ENCODE peak calls at places on chromosomes 5 and 9, in ten cellular contexts. C, F, L, Q, S, I, G, Z, A and K are unnamed samples.

GRCh38 chr9:71783120-71783523 is 14.8 kb upstream of the CEMIP2 start:
- DNase-seq in I (peak), Z (no peak), F (peak), S (no peak), L (no peak), C (no peak), A (peak), Q (peak), G (no peak), K (no peak)

GRCh38 chr5:133552925-133553525 is 59.3 kb downstream of the FSTL4 start:
- DNase-seq in C (no peak), Q (peak), G (no peak), S (peak), A (peak), I (peak), F (peak), L (no peak), Z (peak), K (peak)

GRCh38 chr9:15096959-15097358 is 186.7 kb upstream of the FREM1 start:
- DNase-seq in G (no peak), C (no peak), L (no peak), Q (no peak), A (no peak), Z (no peak), I (no peak), S (no peak), F (no peak), K (no peak)

GRCh38 chr9:134656334-134657034 is 14.9 kb downstream of the COL5A1 start:
- DNase-seq in Q (no peak), L (no peak), F (no peak), S (peak), C (no peak), I (no peak), A (no peak), G (no peak), Z (peak), K (no peak)

GRCh38 chr5:84724683-84725082 is 340.0 kb upstream of the EDIL3 start:
- DNase-seq in L (no peak), Q (peak), Z (peak), S (peak), G (no peak), A (no peak), I (no peak), F (no peak), C (no peak), K (peak)

GRCh38 chr5:159071382-159071781 is 28.3 kb downstream of the EBF1 start:
- DNase-seq in G (no peak), L (no peak), S (no peak), Z (no peak), C (no peak), I (no peak), Q (no peak), F (no peak), A (no peak), K (no peak)

GRCh38 chr9:18824095-18824666 is 208.8 kb downstream of the SAXO1 start:
- DNase-seq in L (no peak), C (no peak), G (no peak), I (no peak), A (no peak), S (peak), Q (peak), F (peak), Z (no peak), K (no peak)

GRCh38 chr9:23587433-23587832 is 238.6 kb downstream of the ELAVL2 start:
- DNase-seq in A (no peak), S (no peak), G (peak), I (no peak), Z (no peak), L (no peak), C (peak), F (no peak), Q (peak), K (peak)

GRCh38 chr9:113492343-113493079 is 29.0 kb downstream of the RGS3 start:
- DNase-seq in Z (peak), I (no peak), S (no peak), Q (no peak), L (no peak), A (no peak), C (no peak), G (no peak), F (no peak), K (peak)